ENCODE peak calls at places on chromosomes 11 and 22, in five cellular contexts. One of them, this sample, is unnamed.

GRCh38 chr11:13283636-13284035 is 6.0 kb downstream of the BMAL1 start:
- DNase-seq in effector CD8-positive, alpha-beta T cell: no peak
- DNase-seq in aorta: no peak
- DNase-seq in hepatic stellate cell: no peak
- DNase-seq in ureter: no peak
- DNase-seq in this sample: no peak

GRCh38 chr11:114036156-114036811 is 23.2 kb upstream of the ZBTB16 start:
- DNase-seq in effector CD8-positive, alpha-beta T cell: peak; percentile 30
- DNase-seq in aorta: peak; percentile 93
- DNase-seq in hepatic stellate cell: peak; percentile 48
- DNase-seq in ureter: peak; percentile 80
- DNase-seq in this sample: peak; percentile 91

GRCh38 chr11:10920205-10920604 is 62.4 kb upstream of the ZBED5 start:
- DNase-seq in effector CD8-positive, alpha-beta T cell: no peak
- DNase-seq in aorta: no peak
- DNase-seq in hepatic stellate cell: no peak
- DNase-seq in ureter: no peak
- DNase-seq in this sample: no peak

GRCh38 chr11:69704508-69705245 is 855 bp upstream of the FGF19 start:
- DNase-seq in effector CD8-positive, alpha-beta T cell: no peak
- DNase-seq in aorta: no peak
- DNase-seq in hepatic stellate cell: peak; percentile 41
- DNase-seq in ureter: no peak
- DNase-seq in this sample: no peak

GRCh38 chr11:124026498-124026897 is at the start of gene OR10G8:
- DNase-seq in effector CD8-positive, alpha-beta T cell: no peak
- DNase-seq in aorta: no peak
- DNase-seq in hepatic stellate cell: no peak
- DNase-seq in ureter: no peak
- DNase-seq in this sample: no peak

GRCh38 chr11:44695169-44695833 is 31.5 kb upstream of the TSPAN18 start:
- DNase-seq in effector CD8-positive, alpha-beta T cell: no peak
- DNase-seq in aorta: no peak
- DNase-seq in hepatic stellate cell: no peak
- DNase-seq in ureter: no peak
- DNase-seq in this sample: no peak

GRCh38 chr11:370087-370941 is 1.0 kb downstream of the B4GALNT4 start:
- DNase-seq in effector CD8-positive, alpha-beta T cell: no peak
- DNase-seq in aorta: no peak
- DNase-seq in hepatic stellate cell: no peak
- DNase-seq in ureter: no peak
- DNase-seq in this sample: peak; percentile 28

GRCh38 chr11:66221726-66222236 is 46.7 kb upstream of the RAB1B start:
- DNase-seq in effector CD8-positive, alpha-beta T cell: no peak
- DNase-seq in aorta: peak; percentile 47
- DNase-seq in hepatic stellate cell: no peak
- DNase-seq in ureter: no peak
- DNase-seq in this sample: no peak

GRCh38 chr22:49502126-49502826 is 325.4 kb downstream of the BRD1 start:
- DNase-seq in effector CD8-positive, alpha-beta T cell: no peak
- DNase-seq in aorta: no peak
- DNase-seq in hepatic stellate cell: no peak
- DNase-seq in ureter: no peak
- DNase-seq in this sample: no peak

GRCh38 chr11:12086271-12087074 is 23.9 kb upstream of the MICAL2 start:
- DNase-seq in effector CD8-positive, alpha-beta T cell: no peak
- DNase-seq in aorta: peak; percentile 89
- DNase-seq in hepatic stellate cell: peak; percentile 71
- DNase-seq in ureter: peak; percentile 70
- DNase-seq in this sample: no peak

GRCh38 chr11:88439356-88439755 is 101.8 kb upstream of the CTSC start:
- DNase-seq in effector CD8-positive, alpha-beta T cell: no peak
- DNase-seq in aorta: no peak
- DNase-seq in hepatic stellate cell: no peak
- DNase-seq in ureter: no peak
- DNase-seq in this sample: no peak

GRCh38 chr11:45662665-45663485 is 2.5 kb downstream of the CHST1 start:
- DNase-seq in effector CD8-positive, alpha-beta T cell: no peak
- DNase-seq in aorta: peak; percentile 74
- DNase-seq in hepatic stellate cell: peak; percentile 92
- DNase-seq in ureter: no peak
- DNase-seq in this sample: no peak

GRCh38 chr22:32761251-32761903 is 40.1 kb upstream of the TIMP3 start:
- DNase-seq in effector CD8-positive, alpha-beta T cell: no peak
- DNase-seq in aorta: no peak
- DNase-seq in hepatic stellate cell: peak; percentile 84
- DNase-seq in ureter: no peak
- DNase-seq in this sample: no peak

GRCh38 chr11:62556102-62556871 is 9.7 kb upstream of the AHNAK start:
- DNase-seq in effector CD8-positive, alpha-beta T cell: peak; percentile 54
- DNase-seq in aorta: peak; percentile 96
- DNase-seq in hepatic stellate cell: peak; percentile 98
- DNase-seq in ureter: peak; percentile 90
- DNase-seq in this sample: peak; percentile 94

GRCh38 chr22:46373838-46374662 is 38.5 kb downstream of the TRMU start:
- DNase-seq in effector CD8-positive, alpha-beta T cell: no peak
- DNase-seq in aorta: no peak
- DNase-seq in hepatic stellate cell: no peak
- DNase-seq in ureter: peak; percentile 79
- DNase-seq in this sample: no peak